ENCODE peak calls at places on chromosome X, in five cellular contexts. B, H, Q, X and Y are unnamed samples.

GRCh38 chrX:134908235-134908834 is 82.5 kb upstream of the SMIM10 start:
- DNase-seq in B (peak), H (no peak), Q (no peak), X (no peak), Y (no peak)

GRCh38 chrX:68652327-68652930 is 5.0 kb downstream of the STARD8 start:
- DNase-seq in B (peak), H (no peak), Q (no peak), X (no peak), Y (no peak)

GRCh38 chrX:40644821-40645358 is 2.5 kb downstream of the CXorf38 start:
- DNase-seq in B (peak), H (peak), Q (peak), X (no peak), Y (no peak)

GRCh38 chrX:15107367-15107988 is 162.4 kb downstream of the ASB9 start:
- DNase-seq in B (no peak), H (no peak), Q (no peak), X (no peak), Y (no peak)

GRCh38 chrX:41076742-41077141 is 8.5 kb upstream of the USP9X start:
- DNase-seq in B (no peak), H (no peak), Q (no peak), X (no peak), Y (no peak)

GRCh38 chrX:13380230-13380629 is 60.4 kb upstream of the ATXN3L start:
- DNase-seq in B (no peak), H (no peak), Q (no peak), X (no peak), Y (no peak)

GRCh38 chrX:34866636-34867035 is 76.0 kb upstream of the FAM47B start:
- DNase-seq in B (no peak), H (no peak), Q (no peak), X (no peak), Y (no peak)

GRCh38 chrX:51955200-51955599 is 61.8 kb downstream of the MAGED1 start:
- DNase-seq in B (no peak), H (peak), Q (no peak), X (no peak), Y (no peak)

GRCh38 chrX:108439434-108439883 is at the start of gene COL4A5:
- DNase-seq in B (peak), H (no peak), Q (peak), X (peak), Y (peak)

GRCh38 chrX:572490-573124 is 58.0 kb upstream of the SHOX start:
- DNase-seq in B (no peak), H (no peak), Q (no peak), X (peak), Y (no peak)

GRCh38 chrX:103688949-103689348 is 2.5 kb upstream of the MORF4L2 start:
- DNase-seq in B (peak), H (no peak), Q (peak), X (no peak), Y (no peak)

GRCh38 chrX:45845142-45845541 is 644.5 kb upstream of the DIPK2B start:
- DNase-seq in B (no peak), H (no peak), Q (no peak), X (no peak), Y (no peak)

GRCh38 chrX:2374086-2374485 is 126.7 kb downstream of the DHRSX start:
- DNase-seq in B (no peak), H (no peak), Q (no peak), X (no peak), Y (no peak)

GRCh38 chrX:103423955-103424640 is 47.8 kb downstream of the BEX3 start:
- DNase-seq in B (no peak), H (no peak), Q (no peak), X (no peak), Y (no peak)

GRCh38 chrX:68454476-68455150 is 21.3 kb upstream of the OPHN1 start:
- DNase-seq in B (no peak), H (no peak), Q (no peak), X (no peak), Y (no peak)

GRCh38 chrX:53073115-53073581 is 9.0 kb upstream of the TSPYL2 start:
- DNase-seq in B (no peak), H (no peak), Q (no peak), X (no peak), Y (peak)

GRCh38 chrX:10245219-10245618 is 88.4 kb downstream of the CLCN4 start:
- DNase-seq in B (no peak), H (no peak), Q (no peak), X (no peak), Y (no peak)

GRCh38 chrX:39653656-39654055 is 444.1 kb downstream of the BCOR start:
- DNase-seq in B (no peak), H (no peak), Q (no peak), X (peak), Y (no peak)

GRCh38 chrX:69262036-69262905 is 97.0 kb upstream of the PJA1 start:
- DNase-seq in B (no peak), H (no peak), Q (no peak), X (no peak), Y (no peak)

GRCh38 chrX:39627257-39627656 is 470.5 kb downstream of the BCOR start:
- DNase-seq in B (peak), H (no peak), Q (no peak), X (no peak), Y (no peak)

GRCh38 chrX:29039501-29039900 is 452.3 kb downstream of the IL1RAPL1 start:
- DNase-seq in B (no peak), H (no peak), Q (no peak), X (no peak), Y (no peak)

GRCh38 chrX:69133561-69134542 is 31.4 kb downstream of the PJA1 start:
- DNase-seq in B (peak), H (no peak), Q (peak), X (peak), Y (peak)

DNA sequence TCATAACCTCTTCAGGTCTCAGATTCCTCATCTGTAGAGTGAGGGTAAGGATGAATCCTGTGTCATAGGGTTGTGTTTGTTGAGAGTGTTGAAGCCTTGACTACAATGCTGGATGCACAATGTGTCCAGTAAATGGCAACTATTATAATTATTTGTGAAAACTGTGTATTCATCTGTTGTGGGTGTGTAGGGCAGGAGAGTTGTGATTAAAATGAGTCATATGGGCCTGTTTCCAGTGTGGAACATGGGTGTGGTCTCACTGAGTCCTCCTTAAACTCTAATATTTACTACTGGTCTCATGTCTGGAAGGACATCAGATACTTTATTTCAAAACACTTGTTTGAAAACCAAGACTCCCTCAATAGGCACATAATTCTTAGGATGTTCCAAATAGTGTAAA is 208.5 kb upstream of the CASK start:
- DNase-seq in B (no peak), H (no peak), Q (no peak), X (no peak), Y (no peak)
- TF ChIP-seq JUND in B (no peak), H (no peak), Q (no peak), X (no peak), Y (no peak)

GRCh38 chrX:129930941-129931410 is 25.0 kb downstream of the UTP14A start:
- DNase-seq in B (peak), H (no peak), Q (no peak), X (peak), Y (no peak)
- H3K27ac ChIP-seq in B (peak), H (peak), Q (no peak), X (peak), Y (peak)

DNA sequence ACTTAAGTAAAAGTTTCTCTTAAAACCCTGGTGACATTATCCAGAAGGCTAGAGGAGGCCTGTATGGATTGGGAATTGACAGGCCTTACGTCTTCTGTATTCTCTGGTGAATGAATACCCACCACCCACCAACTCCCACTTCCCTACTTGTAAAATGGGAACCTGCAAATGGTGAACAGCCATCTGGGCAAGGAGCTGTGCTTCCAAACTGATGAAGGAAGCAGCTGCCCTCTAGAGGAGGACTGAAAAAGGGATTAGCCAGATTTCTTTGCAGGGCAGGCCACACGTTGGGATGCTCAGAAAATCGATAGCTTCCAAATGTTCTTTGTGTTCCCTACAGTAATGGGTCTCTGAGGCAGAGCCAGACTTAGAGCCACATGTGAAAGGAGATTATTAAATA is 39.3 kb upstream of the LPAR4 start:
- DNase-seq in B (peak), H (no peak), Q (peak), X (peak), Y (no peak)
- TF ChIP-seq CEBPB in B (no peak), H (no peak), Q (no peak), X (no peak), Y (no peak)

GRCh38 chrX:150690126-150690525 is 3.1 kb upstream of the MTMR1 start:
- DNase-seq in B (no peak), H (no peak), Q (no peak), X (no peak), Y (peak)
- TF ChIP-seq JUND in B (no peak), H (no peak), Q (no peak), X (no peak), Y (peak)

DNA sequence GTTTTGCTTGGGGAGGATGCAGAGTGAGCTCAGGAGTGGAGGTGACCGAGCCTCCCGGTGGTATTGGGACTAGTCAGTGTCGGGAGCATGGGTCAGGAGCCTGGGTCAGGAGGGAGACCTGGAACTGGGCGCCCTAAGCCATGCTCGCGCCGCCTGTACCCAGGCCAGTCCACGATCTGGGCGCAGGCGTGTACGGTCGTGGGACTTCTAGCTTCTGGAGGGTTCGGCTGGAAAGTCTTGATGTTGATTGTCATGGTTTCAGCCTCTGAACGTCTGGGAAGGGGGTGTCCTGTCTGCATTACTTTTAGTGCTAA is 244 bp downstream of the EIF2S3 start:
- DNase-seq in B (no peak), H (no peak), Q (no peak), X (no peak), Y (no peak)
- H3K27ac ChIP-seq in B (no peak), H (peak), Q (no peak), X (peak), Y (no peak)

DNA sequence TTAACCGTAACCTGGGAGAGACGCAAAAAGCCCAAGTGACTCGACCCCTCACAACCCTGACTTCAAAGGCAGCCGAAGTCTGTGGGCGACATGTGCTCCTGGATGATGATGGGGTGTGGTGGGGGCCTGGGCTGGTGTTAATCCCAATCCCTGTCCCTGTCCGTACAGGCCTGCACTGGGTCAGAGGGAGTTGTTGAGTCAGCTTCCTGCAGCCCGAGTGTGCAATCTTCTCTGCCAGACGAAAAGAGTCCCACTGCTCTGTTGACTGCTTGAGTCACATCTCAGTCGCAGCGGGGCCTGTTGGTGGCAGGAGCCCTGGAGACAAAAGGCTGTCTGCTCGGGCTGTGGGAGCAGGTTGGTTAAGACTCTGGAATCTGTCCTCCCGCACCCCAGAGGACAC is 10.3 kb downstream of the FAM3A start:
- DNase-seq in B (no peak), H (no peak), Q (no peak), X (no peak), Y (no peak)
- TF ChIP-seq CEBPB in B (no peak), H (no peak), Q (no peak), X (no peak), Y (no peak)

DNA sequence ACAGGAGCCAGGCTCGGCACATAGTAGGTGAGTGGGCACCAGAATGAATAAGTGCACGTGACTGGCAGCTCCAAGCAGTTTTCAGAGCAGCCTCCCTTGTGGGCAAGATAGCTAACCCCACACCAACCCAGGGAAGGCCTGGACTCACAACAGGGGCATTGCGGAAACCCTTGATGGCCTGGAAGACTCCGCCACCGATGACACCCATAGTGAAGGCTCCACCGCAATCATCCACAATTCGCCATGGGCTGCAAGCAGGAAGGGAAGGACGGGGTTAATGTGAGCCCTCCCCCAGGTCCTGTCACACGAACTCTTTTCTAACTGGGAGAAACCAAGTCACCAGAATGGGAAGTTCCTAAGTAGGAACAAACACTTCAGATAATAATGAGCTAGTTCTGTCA is 957 bp downstream of the TIMM17B start:
- DNase-seq in B (peak), H (no peak), Q (no peak), X (no peak), Y (no peak)
- TF ChIP-seq JUND in B (no peak), H (no peak), Q (no peak), X (no peak), Y (no peak)